ENCODE peak calls at places on chromosome 2, in ten cellular contexts. S, W, O, T, U, Q, V, Y, D and B are unnamed samples.

GRCh38 chr2:37506407-37507068 is 162.1 kb downstream of the QPCT start:
- DNase-seq in S (no peak), W (no peak), O (no peak), T (no peak), U (no peak), Q (no peak), V (no peak), Y (no peak), D (no peak), B (no peak)

GRCh38 chr2:172106128-172106961 is 3.6 kb upstream of the DLX2 start:
- DNase-seq in S (no peak), W (no peak), O (peak; percentile 52), T (no peak), U (peak; percentile 82), Q (no peak), V (peak; percentile 38), Y (no peak), D (no peak), B (no peak)

GRCh38 chr2:862356-862687 is 88.3 kb upstream of the SNTG2 start:
- DNase-seq in S (no peak), W (no peak), O (no peak), T (no peak), U (no peak), Q (no peak), V (no peak), Y (no peak), D (no peak), B (no peak)

GRCh38 chr2:122363885-122364284 is 608.4 kb downstream of the TSN start:
- DNase-seq in S (no peak), W (no peak), O (no peak), T (no peak), U (no peak), Q (no peak), V (no peak), Y (no peak), D (no peak), B (no peak)

GRCh38 chr2:33321236-33321731 is 155.2 kb upstream of the RASGRP3 start:
- DNase-seq in S (no peak), W (no peak), O (no peak), T (no peak), U (no peak), Q (no peak), V (no peak), Y (no peak), D (no peak), B (no peak)

GRCh38 chr2:28413152-28413895 is 20.7 kb downstream of the FOSL2 start:
- DNase-seq in S (peak; percentile 65), W (no peak), O (no peak), T (no peak), U (no peak), Q (no peak), V (no peak), Y (no peak), D (no peak), B (no peak)

GRCh38 chr2:209240204-209240603 is 183.6 kb upstream of the MAP2 start:
- DNase-seq in S (no peak), W (no peak), O (no peak), T (no peak), U (no peak), Q (no peak), V (no peak), Y (no peak), D (no peak), B (no peak)

GRCh38 chr2:203301667-203302066 is 26.5 kb upstream of the ABI2 start:
- DNase-seq in S (no peak), W (no peak), O (no peak), T (no peak), U (no peak), Q (no peak), V (no peak), Y (no peak), D (no peak), B (no peak)

GRCh38 chr2:109511168-109511567 is 102.6 kb downstream of the SEPTIN10 start:
- DNase-seq in S (no peak), W (no peak), O (no peak), T (no peak), U (no peak), Q (no peak), V (no peak), Y (no peak), D (no peak), B (no peak)

GRCh38 chr2:88187038-88187676 is 17.0 kb downstream of the THNSL2 start:
- DNase-seq in S (peak; percentile 80), W (peak; percentile 61), O (no peak), T (no peak), U (peak; percentile 44), Q (peak; percentile 74), V (no peak), Y (no peak), D (peak; percentile 79), B (peak; percentile 88)

GRCh38 chr2:10252651-10253050 is 50.1 kb upstream of the HPCAL1 start:
- DNase-seq in S (no peak), W (no peak), O (no peak), T (no peak), U (no peak), Q (no peak), V (no peak), Y (no peak), D (no peak), B (no peak)

DNA sequence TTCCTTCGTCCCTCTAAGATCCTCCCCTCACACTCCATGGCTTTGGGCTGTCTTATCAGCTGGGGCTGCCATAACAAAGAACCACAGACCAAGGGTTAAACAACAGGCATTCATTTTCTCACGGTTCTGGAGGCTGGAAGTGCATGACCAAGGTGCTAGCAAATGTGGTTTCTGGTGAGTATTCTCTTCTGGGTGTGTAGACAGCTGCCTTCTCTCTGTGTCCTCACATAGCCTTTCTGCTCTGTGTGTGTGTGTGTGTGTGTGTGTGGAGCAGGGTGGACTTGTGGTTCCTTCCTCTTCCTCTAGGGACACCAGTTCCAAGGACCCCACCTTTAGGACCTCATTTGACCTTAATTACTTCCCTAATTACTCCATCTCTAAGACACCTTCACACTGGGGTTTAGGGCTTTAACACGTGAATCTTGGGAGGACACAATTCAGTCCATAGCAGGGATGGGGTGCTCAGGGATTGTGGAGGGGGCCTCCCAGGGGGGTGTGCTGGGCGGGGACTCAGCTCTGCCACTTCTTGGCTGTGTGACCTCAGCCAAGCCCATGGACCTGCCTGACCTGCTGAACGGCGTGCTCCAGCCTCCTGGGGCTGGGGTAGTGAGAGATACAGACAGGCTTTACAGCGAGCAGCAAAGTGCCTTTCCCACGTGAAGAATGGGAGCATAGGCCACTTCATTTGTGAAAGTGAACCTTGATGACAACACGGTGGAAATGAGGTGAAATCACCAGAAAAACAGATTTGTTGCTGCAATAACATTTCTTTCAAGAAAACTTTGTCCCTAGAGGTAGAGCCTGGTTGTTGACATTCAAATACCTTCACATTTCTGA is 38.1 kb downstream of the ACKR3 start:
- DNase-seq in S (no peak), W (no peak), O (no peak), T (no peak), U (no peak), Q (no peak), V (no peak), Y (no peak), D (no peak), B (no peak)
- H3K27ac ChIP-seq in S (no peak overlapping the region), W (no peak overlapping the region), O (no peak overlapping the region), T (no peak overlapping the region), U (no peak overlapping the region), Q (no peak overlapping the region), V (no peak overlapping the region), Y (no peak overlapping the region), D (no peak overlapping the region), B (no peak overlapping the region)

GRCh38 chr2:200379481-200380120 is 73.1 kb downstream of the SPATS2L start:
- DNase-seq in S (no peak), W (no peak), O (no peak), T (no peak), U (no peak), Q (no peak), V (no peak), Y (no peak), D (no peak), B (no peak)

GRCh38 chr2:200378652-200379290 is 72.3 kb downstream of the SPATS2L start:
- DNase-seq in S (no peak), W (no peak), O (no peak), T (no peak), U (no peak), Q (no peak), V (no peak), Y (no peak), D (no peak), B (peak; percentile 37)

GRCh38 chr2:200377774-200378336 is 71.4 kb downstream of the SPATS2L start:
- DNase-seq in S (peak; percentile 74), W (peak; percentile 57), O (no peak), T (no peak), U (no peak), Q (peak; percentile 57), V (no peak), Y (no peak), D (no peak), B (no peak)

GRCh38 chr2:200380833-200381542 is 74.5 kb downstream of the SPATS2L start:
- DNase-seq in S (no peak), W (no peak), O (no peak), T (no peak), U (no peak), Q (no peak), V (no peak), Y (no peak), D (no peak), B (no peak)

DNA sequence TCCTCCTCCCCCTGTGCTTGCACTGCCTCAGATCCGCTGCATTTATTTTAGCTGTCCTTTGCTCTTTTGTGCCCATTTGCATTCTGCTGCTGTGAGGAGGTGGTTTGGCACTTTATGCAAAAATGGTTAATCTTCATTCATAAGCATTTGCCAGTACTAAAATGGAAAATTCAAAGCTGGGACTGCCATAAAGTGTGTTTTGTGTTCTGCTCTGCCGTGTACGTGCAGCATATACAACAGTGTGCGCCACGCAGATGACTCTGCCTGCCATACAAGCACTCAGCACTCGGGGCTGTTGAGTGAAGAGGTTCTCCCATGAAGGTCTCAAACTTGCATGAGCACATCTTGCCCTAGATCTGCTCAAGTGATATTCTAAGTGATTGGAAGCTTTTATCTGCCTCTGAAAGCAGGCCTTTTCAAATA is 73.7 kb downstream of the SPATS2L start:
- DNase-seq in S (no peak), W (no peak), O (no peak), T (no peak), U (no peak), Q (no peak), V (no peak), Y (no peak), D (no peak), B (no peak)
- H3K4me1 ChIP-seq in S (peaks cover 9% of the 10 kb centered on the region), W (peaks cover 49% of the 10 kb centered on the region), O (peaks cover 18% of the 10 kb centered on the region), T (peaks cover 86% of the 10 kb centered on the region), U (peaks cover 71% of the 10 kb centered on the region), Q (peaks cover 41% of the 10 kb centered on the region), V (peaks cover 11% of the 10 kb centered on the region), Y (peaks cover 4% of the 10 kb centered on the region), D (peaks cover 15% of the 10 kb centered on the region), B (peaks cover 21% of the 10 kb centered on the region)

DNA sequence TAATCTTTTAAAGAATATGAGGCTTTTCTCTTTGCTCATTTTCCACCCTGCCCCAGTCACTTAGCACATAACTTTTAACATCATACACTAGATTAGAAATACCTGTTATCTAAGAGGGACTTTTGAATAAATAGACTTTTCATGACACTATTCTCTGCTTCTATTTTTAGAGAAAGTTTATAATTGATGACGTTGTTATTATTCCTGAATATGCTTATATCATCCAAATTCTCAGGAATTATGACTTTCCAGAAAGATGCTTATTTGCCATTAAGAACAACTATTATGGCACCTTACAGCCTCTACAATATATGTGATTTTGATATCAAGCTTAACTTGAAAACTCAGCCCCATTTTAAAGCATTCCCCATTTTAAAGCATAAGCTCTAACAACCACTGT is 11.4 kb downstream of the TMEFF2 start:
- DNase-seq in S (no peak), W (no peak), O (no peak), T (no peak), U (no peak), Q (no peak), V (no peak), Y (no peak), D (no peak), B (no peak)
- H3K27ac ChIP-seq in S (no peak overlapping the region), W (no peak overlapping the region), O (no peak overlapping the region), T (no peak overlapping the region), U (no peak overlapping the region), Q (no peak overlapping the region), V (no peak overlapping the region), Y (no peak overlapping the region), D (no peak overlapping the region), B (no peak overlapping the region)

GRCh38 chr2:74197983-74198460 is 393 bp upstream of the MTHFD2 start:
- DNase-seq in S (no peak), W (peak; percentile 98), O (no peak), T (no peak), U (no peak), Q (no peak), V (no peak), Y (no peak), D (no peak), B (no peak)
- H3K4me1 ChIP-seq in S (no peaks in the 10 kb centered on the region), W (peaks cover 17% of the 10 kb centered on the region), O (peaks cover 17% of the 10 kb centered on the region), T (peaks cover 50% of the 10 kb centered on the region), U (peaks cover 37% of the 10 kb centered on the region), Q (peaks cover 10% of the 10 kb centered on the region), V (peaks cover 13% of the 10 kb centered on the region), Y (no peaks in the 10 kb centered on the region), D (no peaks in the 10 kb centered on the region), B (peaks cover 20% of the 10 kb centered on the region)